ENCODE peak calls at places on chromosomes 2 and 18, in ten cellular contexts. X is Caco-2, Z is neural progenitor cell, D is uterus, A is ascending aorta, I is astrocyte, B is suprapubic skin, P is psoas muscle, S is right atrium auricular region, L is SK-N-SH. C is an unnamed sample.

GRCh38 chr2:138994502-138994901 is 214.3 kb upstream of the NXPH2 start:
- DNase-seq in X (no peak), Z (no peak), D (no peak), A (no peak), I (no peak), B (no peak), P (no peak), S (no peak), L (no peak), C (no peak)

GRCh38 chr2:3349211-3349693 is 28.4 kb downstream of the EIPR1 start:
- DNase-seq in X (no peak), Z (no peak), D (no peak), A (no peak), I (peak; percentile 53), B (peak; percentile 67), P (no peak), S (no peak), L (no peak), C (no peak)

GRCh38 chr2:232365621-232366321 is 12.8 kb upstream of the ALPP start:
- DNase-seq in X (peak; percentile 64), Z (peak; percentile 67), D (no peak), A (no peak), I (peak; percentile 42), B (peak; percentile 66), P (peak; percentile 34), S (no peak), L (peak; percentile 73), C (no peak)

GRCh38 chr2:129178356-129178755 is 801.1 kb upstream of the RAB6C start:
- DNase-seq in X (no peak), Z (no peak), D (no peak), A (peak; percentile 75), I (peak; percentile 1), B (no peak), P (peak; percentile 84), S (peak; percentile 77), L (no peak), C (no peak)

GRCh38 chr2:45272549-45273245 is 263.4 kb upstream of the SIX2 start:
- DNase-seq in X (no peak), Z (no peak), D (no peak), A (no peak), I (no peak), B (no peak), P (no peak), S (no peak), L (no peak), C (no peak)

GRCh38 chr18:79413025-79413424 is 17.3 kb downstream of the NFATC1 start:
- DNase-seq in X (no peak), Z (no peak), D (no peak), A (no peak), I (no peak), B (no peak), P (no peak), S (no peak), L (no peak), C (peak; percentile 6)

GRCh38 chr2:19988600-19988999 is 1.3 kb downstream of the WDR35 start:
- DNase-seq in X (no peak), Z (no peak), D (no peak), A (no peak), I (no peak), B (no peak), P (no peak), S (no peak), L (no peak), C (no peak)

GRCh38 chr2:179435021-179435420 is 170.4 kb upstream of the SESTD1 start:
- DNase-seq in X (no peak), Z (no peak), D (no peak), A (no peak), I (no peak), B (no peak), P (no peak), S (no peak), L (no peak), C (no peak)

GRCh38 chr2:25161055-25161781 is 7.2 kb downstream of the POMC start:
- DNase-seq in X (no peak), Z (no peak), D (peak; percentile 51), A (no peak), I (peak; percentile 10), B (no peak), P (peak; percentile 79), S (no peak), L (no peak), C (peak; percentile 59)

GRCh38 chr18:77006305-77007175 is 126.0 kb downstream of the MBP start:
- DNase-seq in X (no peak), Z (no peak), D (no peak), A (peak; percentile 62), I (no peak), B (peak; percentile 79), P (no peak), S (no peak), L (no peak), C (no peak)

GRCh38 chr2:27667439-27667838 is 3.8 kb downstream of the SLC4A1AP start:
- DNase-seq in X (no peak), Z (no peak), D (no peak), A (no peak), I (no peak), B (no peak), P (no peak), S (no peak), L (no peak), C (no peak)

GRCh38 chr2:150484006-150484405 is 3.5 kb downstream of the RND3 start:
- DNase-seq in X (no peak), Z (no peak), D (no peak), A (no peak), I (no peak), B (no peak), P (no peak), S (no peak), L (no peak), C (no peak)

GRCh38 chr2:119063146-119063545 is 95.4 kb downstream of the C1QL2 start:
- DNase-seq in X (no peak), Z (no peak), D (no peak), A (no peak), I (no peak), B (no peak), P (no peak), S (no peak), L (no peak), C (no peak)

GRCh38 chr2:109422758-109423500 is 190.8 kb downstream of the SEPTIN10 start:
- DNase-seq in X (no peak), Z (no peak), D (no peak), A (no peak), I (no peak), B (no peak), P (peak; percentile 76), S (no peak), L (no peak), C (no peak)

GRCh38 chr2:183021613-183022012 is 16.6 kb downstream of the NCKAP1 start:
- DNase-seq in X (no peak), Z (no peak), D (no peak), A (no peak), I (no peak), B (no peak), P (no peak), S (no peak), L (no peak), C (no peak)
- H3K4me1 ChIP-seq in X (peaks cover 2% of the 10 kb centered on the region), Z (no peaks in the 10 kb centered on the region), D (peaks cover 22% of the 10 kb centered on the region), A (peaks cover 3% of the 10 kb centered on the region), I (no peaks in the 10 kb centered on the region), B (peaks cover 26% of the 10 kb centered on the region), P (peaks cover 49% of the 10 kb centered on the region), S (peaks cover 40% of the 10 kb centered on the region), L (peaks cover 9% of the 10 kb centered on the region), C (peaks cover 16% of the 10 kb centered on the region)

DNA sequence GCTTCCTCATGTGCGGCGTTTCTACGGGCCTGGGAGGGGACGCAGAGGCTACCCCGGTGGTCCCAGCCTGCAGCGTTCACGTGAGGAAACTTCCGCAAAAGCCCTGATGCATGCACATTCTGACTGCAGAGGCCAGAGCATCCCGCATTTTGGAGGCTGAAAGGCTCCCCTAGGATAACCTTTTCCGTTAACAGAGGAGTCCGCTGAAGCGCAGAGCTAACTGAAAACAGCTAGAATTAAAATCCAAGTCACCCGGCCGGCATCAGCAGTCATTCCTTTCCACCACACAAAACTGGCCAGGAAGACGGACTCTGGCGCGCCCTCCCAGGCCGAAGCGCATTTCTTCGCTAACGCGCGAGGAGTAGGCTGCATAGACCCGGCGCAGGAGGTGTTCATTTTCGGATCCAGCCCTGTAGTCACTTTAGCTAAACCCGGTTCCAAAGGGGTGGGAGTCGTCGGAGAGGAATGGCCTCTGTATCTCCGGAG is 747 bp upstream of the TUBB6 start:
- DNase-seq in X (no peak), Z (peak; percentile 77), D (peak; percentile 78), A (peak; percentile 84), I (peak; percentile 68), B (peak; percentile 87), P (peak; percentile 72), S (peak; percentile 77), L (peak; percentile 50), C (peak; percentile 41)
- TF ChIP-seq CTCF in X (no peak), Z (peak; percentile 13), D (no peak), A (no peak), I (peak; percentile 17), B (no peak), P (no peak), S (no peak), L (peak; percentile 36), C (no peak)

GRCh38 chr2:237473474-237474453 is 13.3 kb upstream of the MLPH start:
- DNase-seq in X (no peak), Z (no peak), D (peak; percentile 44), A (no peak), I (peak; percentile 89), B (no peak), P (no peak), S (no peak), L (no peak), C (no peak)
- H3K4me3 ChIP-seq in X (no peak overlapping the region), Z (no peak overlapping the region), D (no peak overlapping the region), A (no peak overlapping the region), I (no peak overlapping the region), B (peak overlapping the region; percentile 88), P (no peak overlapping the region), S (no peak overlapping the region), L (no peak overlapping the region), C (no peak overlapping the region)

DNA sequence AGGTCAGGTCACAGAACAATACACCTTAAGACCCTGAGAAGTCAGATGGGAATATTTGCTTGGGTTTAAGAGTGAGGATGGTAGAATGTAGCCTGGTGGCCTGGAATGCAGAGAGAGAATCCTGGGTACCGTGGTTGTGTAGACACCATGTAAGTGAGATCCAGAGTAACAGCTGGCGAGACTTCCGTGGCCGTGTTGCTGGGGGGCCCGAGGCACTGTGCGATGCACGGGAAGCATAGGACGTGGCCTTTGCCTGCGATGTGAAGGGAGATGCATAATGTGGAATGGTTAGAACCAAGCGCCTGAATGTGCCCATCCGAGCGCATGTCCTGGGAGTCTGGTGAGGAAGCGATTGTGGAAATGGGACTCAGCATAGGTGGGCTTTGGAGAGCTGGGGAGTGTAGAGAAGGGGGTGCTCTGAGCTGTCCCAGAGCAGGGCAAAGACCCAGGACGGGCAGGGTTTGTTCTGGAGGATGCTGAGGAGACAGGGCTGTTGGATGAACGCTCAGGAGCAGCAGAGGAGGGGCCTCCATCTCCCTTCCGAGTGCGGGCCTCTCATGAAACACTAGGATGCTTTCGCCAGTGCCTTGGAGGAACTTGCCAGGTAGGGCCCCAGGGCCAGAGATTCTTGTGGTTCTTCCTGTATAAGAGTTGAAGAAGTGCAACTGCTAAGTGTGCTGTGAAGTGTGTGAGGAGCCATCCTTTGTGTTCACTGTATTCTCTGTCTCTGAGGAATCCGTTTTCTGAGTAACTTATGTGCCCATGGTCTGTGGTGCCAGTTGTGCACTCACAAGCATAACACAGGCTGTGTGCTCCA is 7.1 kb downstream of the RNF144A start:
- DNase-seq in X (no peak), Z (no peak), D (no peak), A (no peak), I (no peak), B (peak; percentile 57), P (no peak), S (no peak), L (no peak), C (no peak)
- H3K4me1 ChIP-seq in X (no peaks in the 10 kb centered on the region), Z (peaks cover 9% of the 10 kb centered on the region), D (peaks cover 10% of the 10 kb centered on the region), A (no peaks in the 10 kb centered on the region), I (peaks cover 4% of the 10 kb centered on the region), B (peaks cover 25% of the 10 kb centered on the region), P (peaks cover 60% of the 10 kb centered on the region), S (peaks cover 47% of the 10 kb centered on the region), L (peaks cover 88% of the 10 kb centered on the region), C (no peaks in the 10 kb centered on the region)

C was measured in mucosa of descending colon.